ENCODE peak calls at places on chromosomes 11 and 22, in eight cellular contexts. O is tibial nerve, N is WTC11, X is fibroblast of lung, T is astrocyte, F is nephron progenitor cell, D is left ventricle myocardium inferior, P is kidney. J is an unnamed sample.

GRCh38 chr22:37419370-37419915 is 7.8 kb downstream of the ELFN2 start:
- DNase-seq in O (no peak), N (no peak), X (no peak), T (no peak), F (no peak), D (no peak), P (peak), J (no peak)

GRCh38 chr22:38271927-38272372 is 860 bp downstream of the TMEM184B start:
- DNase-seq in O (no peak), N (peak), X (no peak), T (no peak), F (no peak), D (no peak), P (no peak), J (no peak)

GRCh38 chr11:31437742-31438435 is 68.2 kb downstream of the DNAJC24 start:
- DNase-seq in O (no peak), N (no peak), X (peak), T (peak), F (no peak), D (no peak), P (no peak), J (peak)

GRCh38 chr22:31892080-31892433 is 52.3 kb upstream of the YWHAH start:
- DNase-seq in O (no peak), N (no peak), X (no peak), T (no peak), F (no peak), D (no peak), P (no peak), J (no peak)

GRCh38 chr11:12287374-12288211 is 89.8 kb upstream of the PARVA start:
- DNase-seq in O (peak), N (peak), X (peak), T (peak), F (peak), D (no peak), P (peak), J (peak)

GRCh38 chr22:30607300-30607930 is 441 bp downstream of the TCN2 start:
- DNase-seq in O (no peak), N (no peak), X (no peak), T (no peak), F (no peak), D (no peak), P (no peak), J (no peak)

GRCh38 chr11:65130631-65131416 is 3.5 kb downstream of the SYVN1 start:
- DNase-seq in O (no peak), N (no peak), X (no peak), T (no peak), F (no peak), D (no peak), P (no peak), J (no peak)

GRCh38 chr22:37423283-37423682 is 4.0 kb downstream of the ELFN2 start:
- DNase-seq in O (no peak), N (no peak), X (no peak), T (no peak), F (no peak), D (no peak), P (no peak), J (no peak)

GRCh38 chr11:95245038-95245437 is 14.0 kb upstream of the SESN3 start:
- DNase-seq in O (no peak), N (no peak), X (no peak), T (peak), F (no peak), D (no peak), P (no peak), J (peak)

GRCh38 chr11:65126624-65127274 is 4.6 kb downstream of the MRPL49 start:
- DNase-seq in O (no peak), N (no peak), X (no peak), T (no peak), F (no peak), D (no peak), P (peak), J (no peak)

GRCh38 chr11:8331767-8332166 is 68.1 kb upstream of the LMO1 start:
- DNase-seq in O (no peak), N (no peak), X (no peak), T (peak), F (no peak), D (no peak), P (peak), J (no peak)

GRCh38 chr22:22721681-22722309 is 77.4 kb downstream of the GGTLC2 start:
- DNase-seq in O (no peak), N (no peak), X (peak), T (peak), F (no peak), D (no peak), P (no peak), J (peak)

GRCh38 chr22:47599753-47600152 is 837.3 kb downstream of the TBC1D22A start:
- DNase-seq in O (no peak), N (no peak), X (no peak), T (no peak), F (no peak), D (no peak), P (no peak), J (no peak)

GRCh38 chr11:122796128-122796717 is 42.1 kb upstream of the CRTAM start:
- DNase-seq in O (peak), N (peak), X (peak), T (no peak), F (peak), D (peak), P (no peak), J (peak)

GRCh38 chr11:72970557-72971118 is 156.4 kb downstream of the ATG16L2 start:
- DNase-seq in O (no peak), N (no peak), X (no peak), T (peak), F (no peak), D (no peak), P (no peak), J (no peak)

GRCh38 chr11:86183694-86184093 is 60.9 kb upstream of the EED start:
- DNase-seq in O (no peak), N (no peak), X (peak), T (no peak), F (no peak), D (no peak), P (no peak), J (peak)

GRCh38 chr11:62556872-62557631 is 10.4 kb upstream of the AHNAK start:
- DNase-seq in O (no peak), N (no peak), X (no peak), T (no peak), F (no peak), D (no peak), P (peak), J (peak)

GRCh38 chr11:64378335-64378884 is 19.4 kb downstream of the RPS6KA4 start:
- DNase-seq in O (no peak), N (no peak), X (peak), T (no peak), F (no peak), D (peak), P (peak), J (no peak)

GRCh38 chr11:117066959-117067358 is 31.3 kb downstream of the SIK3 start:
- DNase-seq in O (no peak), N (no peak), X (no peak), T (no peak), F (no peak), D (no peak), P (no peak), J (no peak)

GRCh38 chr11:61609970-61610347 is 29.1 kb upstream of the SYT7 start:
- DNase-seq in O (no peak), N (peak), X (no peak), T (no peak), F (no peak), D (no peak), P (no peak), J (no peak)

GRCh38 chr22:42343136-42343484 is 72.7 kb upstream of the TCF20 start:
- DNase-seq in O (no peak), N (no peak), X (no peak), T (no peak), F (peak), D (no peak), P (no peak), J (no peak)

GRCh38 chr22:29009148-29009547 is 52.5 kb downstream of the C22orf31 start:
- DNase-seq in O (no peak), N (no peak), X (no peak), T (peak), F (no peak), D (no peak), P (no peak), J (no peak)

GRCh38 chr11:34263462-34264186 is 94.2 kb downstream of the ABTB2 start:
- DNase-seq in O (no peak), N (no peak), X (peak), T (peak), F (no peak), D (peak), P (peak), J (peak)

GRCh38 chr11:123357353-123357989 is 72.6 kb upstream of the GRAMD1B start:
- DNase-seq in O (no peak), N (no peak), X (no peak), T (no peak), F (no peak), D (no peak), P (no peak), J (no peak)

GRCh38 chr11:76030973-76031590 is 175.2 kb downstream of the WNT11 start:
- DNase-seq in O (no peak), N (no peak), X (peak), T (no peak), F (no peak), D (no peak), P (no peak), J (peak)

GRCh38 chr22:37077802-37078448 is 26.4 kb downstream of the KCTD17 start:
- DNase-seq in O (peak), N (peak), X (peak), T (no peak), F (peak), D (peak), P (no peak), J (peak)

GRCh38 chr11:117062503-117062902 is 35.7 kb downstream of the SIK3 start:
- DNase-seq in O (no peak), N (no peak), X (no peak), T (no peak), F (no peak), D (no peak), P (no peak), J (no peak)

GRCh38 chr11:121336279-121336947 is 43.8 kb downstream of the SC5D start:
- DNase-seq in O (no peak), N (no peak), X (no peak), T (no peak), F (no peak), D (no peak), P (no peak), J (no peak)

GRCh38 chr22:31846161-31847115 is 92.6 kb downstream of the DEPDC5 start:
- DNase-seq in O (no peak), N (peak), X (peak), T (peak), F (no peak), D (no peak), P (no peak), J (peak)

GRCh38 chr11:102495161-102496042 is 35.1 kb downstream of the MMP7 start:
- DNase-seq in O (no peak), N (peak), X (peak), T (peak), F (peak), D (no peak), P (no peak), J (peak)
- TF ChIP-seq CTCF in O (peak), N (peak), X (peak), T (peak), F (peak), D (peak), P (peak), J (no peak)

GRCh38 chr11:83671295-83671694 is 385.1 kb upstream of the CCDC90B start:
- DNase-seq in O (no peak), N (no peak), X (peak), T (no peak), F (no peak), D (no peak), P (no peak), J (peak)
- TF ChIP-seq CTCF in O (no peak), N (no peak), X (peak), T (no peak), F (no peak), D (no peak), P (no peak), J (no peak)

DNA sequence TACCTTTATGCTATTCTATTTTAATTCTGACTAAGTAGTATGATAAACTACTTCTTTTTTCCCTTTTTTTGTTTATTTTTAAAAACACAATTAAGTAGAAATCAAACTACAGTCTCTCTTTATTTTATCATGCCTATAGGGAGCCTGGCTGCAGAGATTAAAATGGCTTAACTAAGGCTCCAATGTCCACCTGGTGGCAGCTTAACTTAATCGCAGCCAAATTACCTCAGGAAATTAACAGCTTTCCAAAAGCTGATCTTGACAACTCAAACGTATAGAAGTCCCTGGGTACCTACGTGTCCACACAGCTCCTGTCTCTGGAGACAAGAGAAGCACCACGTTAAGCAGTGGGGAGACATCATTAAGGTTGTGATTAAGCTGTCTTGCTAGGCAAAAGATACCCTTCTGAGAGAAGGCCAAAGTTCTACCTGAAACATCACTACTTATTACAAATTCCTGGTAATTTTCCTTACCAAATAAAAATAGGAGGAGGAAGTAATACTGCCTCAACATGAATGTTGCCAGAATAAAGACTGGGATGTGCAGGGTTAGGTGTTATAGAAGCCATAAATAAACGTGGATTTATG is 63.2 kb upstream of the SNX19 start:
- DNase-seq in O (no peak), N (no peak), X (peak), T (peak), F (no peak), D (no peak), P (no peak), J (peak)
- TF ChIP-seq CTCF in O (no peak), N (peak), X (peak), T (peak), F (peak), D (peak), P (peak), J (peak)

GRCh38 chr22:24201681-24202590 is 20.6 kb downstream of the SUSD2 start:
- DNase-seq in O (no peak), N (no peak), X (no peak), T (peak), F (no peak), D (no peak), P (peak), J (peak)

GRCh38 chr22:24209016-24209415 is 27.7 kb downstream of the SUSD2 start:
- DNase-seq in O (no peak), N (no peak), X (no peak), T (no peak), F (no peak), D (no peak), P (no peak), J (no peak)

GRCh38 chr22:24207264-24208011 is 26.2 kb downstream of the SUSD2 start:
- DNase-seq in O (no peak), N (no peak), X (no peak), T (peak), F (no peak), D (no peak), P (no peak), J (no peak)

GRCh38 chr22:24208012-24208749 is 26.9 kb downstream of the SUSD2 start:
- DNase-seq in O (peak), N (no peak), X (peak), T (peak), F (no peak), D (no peak), P (no peak), J (peak)

GRCh38 chr22:24205438-24206189 is 24.3 kb downstream of the SUSD2 start:
- DNase-seq in O (no peak), N (no peak), X (no peak), T (no peak), F (no peak), D (no peak), P (no peak), J (peak)
- TF ChIP-seq CTCF in O (no peak), N (no peak), X (no peak), T (no peak), F (no peak), D (no peak), P (no peak), J (peak)

DNA sequence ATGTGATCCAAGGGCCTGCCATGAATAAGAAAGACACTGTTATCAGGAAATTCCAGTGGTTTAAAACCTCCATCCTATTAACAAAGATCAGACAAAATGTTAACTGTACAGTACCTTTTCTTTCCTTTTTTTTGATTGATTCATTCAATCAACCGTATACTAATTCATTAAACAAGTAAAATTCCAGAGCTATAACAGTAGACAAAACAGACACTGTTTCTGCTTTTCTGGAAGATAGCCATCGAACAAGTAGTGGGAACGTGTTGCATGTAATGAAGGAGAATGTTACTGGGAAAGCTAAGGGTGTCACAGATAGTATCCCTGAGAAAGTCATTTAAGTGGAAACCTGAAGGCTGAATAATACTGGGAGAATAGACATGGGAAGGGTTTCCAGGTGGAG is 73.7 kb upstream of the ALKBH3 start:
- DNase-seq in O (no peak), N (no peak), X (no peak), T (peak), F (no peak), D (no peak), P (no peak), J (no peak)
- TF ChIP-seq CTCF in O (no peak), N (no peak), X (no peak), T (no peak), F (no peak), D (no peak), P (no peak), J (no peak)

GRCh38 chr22:45014658-45015057 is 4.9 kb upstream of the PHF21B start:
- DNase-seq in O (no peak), N (peak), X (no peak), T (no peak), F (no peak), D (no peak), P (no peak), J (no peak)
- TF ChIP-seq CTCF in O (no peak), N (no peak), X (no peak), T (no peak), F (no peak), D (no peak), P (no peak), J (no peak)

GRCh38 chr22:20511578-20512259 is 4.3 kb downstream of the MED15 start:
- DNase-seq in O (no peak), N (no peak), X (no peak), T (no peak), F (no peak), D (no peak), P (no peak), J (no peak)
- TF ChIP-seq CTCF in O (no peak), N (no peak), X (no peak), T (no peak), F (no peak), D (no peak), P (no peak), J (no peak)

GRCh38 chr11:44950625-44951472 is at the start of gene TP53I11:
- DNase-seq in O (peak), N (peak), X (peak), T (peak), F (peak), D (peak), P (peak), J (peak)
- TF ChIP-seq CTCF in O (peak), N (peak), X (peak), T (peak), F (peak), D (peak), P (peak), J (peak)